ENCODE peak calls at places on chromosomes 6 and 20, in seven cellular contexts. U is adipocyte, E is epithelial cell of prostate, M is occipital lobe, W is amniotic stem cell, F is NB4, D is C1 segment of cervical spinal cord. Z is an unnamed sample.

GRCh38 chr6:98824163-98824906 is 10.0 kb upstream of the POU3F2 start:
- DNase-seq in W (no peak), M (peak), U (no peak), D (no peak), E (no peak), F (no peak), Z (no peak)

GRCh38 chr20:8757146-8757545 is 311.7 kb upstream of the PLCB4 start:
- DNase-seq in M (peak), F (no peak), D (no peak), W (no peak), E (no peak), U (peak), Z (no peak)

GRCh38 chr6:158015188-158015506 is 33.5 kb downstream of the SYNJ2 start:
- DNase-seq in D (no peak), E (no peak), M (no peak), F (no peak), W (no peak), U (no peak), Z (no peak)

GRCh38 chr6:138387577-138388368 is 10.1 kb downstream of the SMIM28 start:
- DNase-seq in W (no peak), M (no peak), U (no peak), F (no peak), E (no peak), D (no peak), Z (no peak)

GRCh38 chr6:14655990-14656640 is 538.5 kb downstream of the CD83 start:
- DNase-seq in E (no peak), W (no peak), M (no peak), F (peak), D (no peak), U (no peak), Z (no peak)

GRCh38 chr6:6811151-6812002 is 222.9 kb downstream of the LY86 start:
- DNase-seq in U (peak), F (peak), E (peak), M (no peak), D (no peak), W (no peak), Z (peak)

GRCh38 chr6:121302882-121303281 is 31.4 kb downstream of the TBC1D32 start:
- DNase-seq in M (no peak), E (no peak), W (no peak), F (no peak), D (no peak), U (no peak), Z (no peak)

GRCh38 chr6:148885920-148886845 is 139.4 kb downstream of the UST start:
- DNase-seq in E (peak), M (no peak), W (no peak), U (no peak), F (no peak), D (no peak), Z (no peak)

GRCh38 chr6:28940859-28941680 is 17.3 kb upstream of the TRIM27 start:
- DNase-seq in D (no peak), F (peak), E (no peak), M (peak), U (peak), W (peak), Z (peak)

GRCh38 chr20:821083-822065 is 12.1 kb upstream of the FAM110A start:
- DNase-seq in U (no peak), F (no peak), D (no peak), M (no peak), W (no peak), E (no peak), Z (no peak)

GRCh38 chr6:156869986-156870398 is 92.8 kb downstream of the ARID1B start:
- DNase-seq in M (no peak), E (no peak), U (no peak), W (no peak), F (no peak), D (no peak), Z (no peak)

GRCh38 chr20:17867546-17867945 is 101.0 kb downstream of the SNX5 start:
- DNase-seq in D (no peak), U (no peak), M (no peak), E (no peak), W (no peak), F (no peak), Z (no peak)

GRCh38 chr6:29625337-29625930 is 7.5 kb downstream of the GABBR1 start:
- DNase-seq in W (no peak), F (no peak), M (no peak), E (no peak), U (no peak), D (no peak), Z (no peak)

GRCh38 chr20:57514273-57514751 is 10.6 kb downstream of the CTCFL start:
- DNase-seq in F (peak), W (peak), D (no peak), E (no peak), M (no peak), U (peak), Z (no peak)

GRCh38 chr6:31362751-31363150 is 5.8 kb upstream of the HLA-B start:
- DNase-seq in D (no peak), W (no peak), F (no peak), E (no peak), U (no peak), M (no peak), Z (no peak)

GRCh38 chr20:24432057-24432456 is 37.4 kb upstream of the SYNDIG1 start:
- DNase-seq in M (no peak), U (no peak), F (no peak), D (no peak), W (no peak), E (no peak), Z (no peak)

GRCh38 chr6:52536424-52536916 is 40.4 kb downstream of the TRAM2 start:
- DNase-seq in E (no peak), W (no peak), U (no peak), F (no peak), D (no peak), M (no peak), Z (no peak)

GRCh38 chr6:141552463-141552862 is 580.3 kb upstream of the GJE1 start:
- DNase-seq in F (no peak), M (no peak), D (no peak), U (peak), W (no peak), E (peak), Z (no peak)

GRCh38 chr6:11496152-11497060 is 41.1 kb upstream of the TMEM170B start:
- DNase-seq in U (peak), E (no peak), W (peak), F (peak), D (no peak), M (peak), Z (peak)

GRCh38 chr6:72811971-72812421 is 190.1 kb downstream of the KCNQ5 start:
- DNase-seq in D (no peak), E (no peak), U (peak), W (no peak), F (no peak), M (no peak), Z (no peak)

GRCh38 chr6:108744244-108744972 is 103.8 kb upstream of the ARMC2 start:
- DNase-seq in D (no peak), U (no peak), W (no peak), E (no peak), F (no peak), M (no peak), Z (no peak)

GRCh38 chr6:128121190-128121589 is 220.3 kb upstream of the THEMIS start:
- DNase-seq in W (no peak), U (no peak), D (no peak), M (no peak), E (no peak), F (no peak), Z (no peak)

GRCh38 chr20:40433341-40433861 is 255.6 kb downstream of the MAFB start:
- DNase-seq in M (no peak), U (no peak), E (no peak), W (no peak), D (no peak), F (peak), Z (no peak)

GRCh38 chr6:28303570-28303969 is 22.2 kb downstream of the PGBD1 start:
- DNase-seq in F (no peak), M (no peak), U (no peak), D (no peak), E (no peak), W (no peak), Z (no peak)

GRCh38 chr6:17851720-17852161 is 135.7 kb downstream of the KIF13A start:
- DNase-seq in F (no peak), E (no peak), D (no peak), W (peak), U (peak), M (no peak), Z (no peak)

GRCh38 chr6:21935561-21936028 is 342.0 kb downstream of the SOX4 start:
- DNase-seq in M (no peak), F (peak), D (no peak), E (no peak), W (no peak), U (peak), Z (no peak)